ENCODE peak calls at places on chromosomes 3 and 15, in six cellular contexts. One of them, this sample, is unnamed.

GRCh38 chr3:180416111-180416541 is 185.8 kb upstream of the TTC14 start:
- DNase-seq in tibial artery: no peak
- DNase-seq in HCT116: no peak
- DNase-seq in right lobe of liver: no peak
- DNase-seq in HL-60: no peak
- DNase-seq in psoas muscle: no peak
- DNase-seq in this sample: no peak

GRCh38 chr3:25292604-25293003 is 135.5 kb upstream of the RARB start:
- DNase-seq in tibial artery: no peak
- DNase-seq in HCT116: no peak
- DNase-seq in right lobe of liver: no peak
- DNase-seq in HL-60: no peak
- DNase-seq in psoas muscle: no peak
- DNase-seq in this sample: no peak

GRCh38 chr3:190205739-190206138 is 85.0 kb upstream of the P3H2 start:
- DNase-seq in tibial artery: no peak
- DNase-seq in HCT116: no peak
- DNase-seq in right lobe of liver: no peak
- DNase-seq in HL-60: no peak
- DNase-seq in psoas muscle: no peak
- DNase-seq in this sample: no peak

GRCh38 chr15:89377042-89377841 is 42.6 kb upstream of the POLG start:
- DNase-seq in tibial artery: no peak
- DNase-seq in HCT116: no peak
- DNase-seq in right lobe of liver: no peak
- DNase-seq in HL-60: no peak
- DNase-seq in psoas muscle: no peak
- DNase-seq in this sample: no peak

GRCh38 chr3:16183601-16184270 is 9.3 kb downstream of the GALNT15 start:
- DNase-seq in tibial artery: peak; percentile 38
- DNase-seq in HCT116: no peak
- DNase-seq in right lobe of liver: no peak
- DNase-seq in HL-60: no peak
- DNase-seq in psoas muscle: no peak
- DNase-seq in this sample: no peak

GRCh38 chr15:70795311-70795665 is 31.9 kb upstream of the UACA start:
- DNase-seq in tibial artery: no peak
- DNase-seq in HCT116: peak; percentile 54
- DNase-seq in right lobe of liver: no peak
- DNase-seq in HL-60: no peak
- DNase-seq in psoas muscle: no peak
- DNase-seq in this sample: no peak

GRCh38 chr15:44537728-44538240 is 837 bp downstream of the EIF3J start:
- DNase-seq in tibial artery: no peak
- DNase-seq in HCT116: no peak
- DNase-seq in right lobe of liver: no peak
- DNase-seq in HL-60: peak; percentile 12
- DNase-seq in psoas muscle: no peak
- DNase-seq in this sample: no peak

GRCh38 chr3:106678657-106679390 is 698.4 kb upstream of the CCDC54 start:
- DNase-seq in tibial artery: no peak
- DNase-seq in HCT116: no peak
- DNase-seq in right lobe of liver: no peak
- DNase-seq in HL-60: no peak
- DNase-seq in psoas muscle: no peak
- DNase-seq in this sample: no peak

GRCh38 chr15:69395991-69396390 is 18.2 kb upstream of the KIF23 start:
- DNase-seq in tibial artery: no peak
- DNase-seq in HCT116: no peak
- DNase-seq in right lobe of liver: no peak
- DNase-seq in HL-60: no peak
- DNase-seq in psoas muscle: no peak
- DNase-seq in this sample: no peak

GRCh38 chr3:15148614-15149013 is 49.7 kb upstream of the RBSN start:
- DNase-seq in tibial artery: no peak
- DNase-seq in HCT116: peak; percentile 43
- DNase-seq in right lobe of liver: no peak
- DNase-seq in HL-60: no peak
- DNase-seq in psoas muscle: peak; percentile 9
- DNase-seq in this sample: no peak

GRCh38 chr3:96214941-96215340 is 599.5 kb upstream of the EPHA6 start:
- DNase-seq in tibial artery: no peak
- DNase-seq in HCT116: no peak
- DNase-seq in right lobe of liver: no peak
- DNase-seq in HL-60: no peak
- DNase-seq in psoas muscle: no peak
- DNase-seq in this sample: no peak

GRCh38 chr15:85389774-85390173 is 9.4 kb downstream of the AKAP13 start:
- DNase-seq in tibial artery: no peak
- DNase-seq in HCT116: no peak
- DNase-seq in right lobe of liver: no peak
- DNase-seq in HL-60: no peak
- DNase-seq in psoas muscle: no peak
- DNase-seq in this sample: no peak

GRCh38 chr3:190097617-190098016 is 23.1 kb downstream of the P3H2 start:
- DNase-seq in tibial artery: no peak
- DNase-seq in HCT116: no peak
- DNase-seq in right lobe of liver: no peak
- DNase-seq in HL-60: no peak
- DNase-seq in psoas muscle: no peak
- DNase-seq in this sample: no peak

GRCh38 chr3:24263069-24263668 is 231.5 kb downstream of the THRB start:
- DNase-seq in tibial artery: no peak
- DNase-seq in HCT116: no peak
- DNase-seq in right lobe of liver: no peak
- DNase-seq in HL-60: no peak
- DNase-seq in psoas muscle: no peak
- DNase-seq in this sample: no peak

GRCh38 chr15:50685191-50685975 is 1.2 kb downstream of the TRPM7 start:
- DNase-seq in tibial artery: no peak
- DNase-seq in HCT116: no peak
- DNase-seq in right lobe of liver: no peak
- DNase-seq in HL-60: no peak
- DNase-seq in psoas muscle: no peak
- DNase-seq in this sample: no peak

GRCh38 chr3:13189639-13190375 is 116.6 kb upstream of the IQSEC1 start:
- DNase-seq in tibial artery: peak; percentile 13
- DNase-seq in HCT116: no peak
- DNase-seq in right lobe of liver: no peak
- DNase-seq in HL-60: peak; percentile 59
- DNase-seq in psoas muscle: no peak
- DNase-seq in this sample: no peak

GRCh38 chr3:197559662-197560061 is 3.9 kb upstream of the BDH1 start:
- DNase-seq in tibial artery: no peak
- DNase-seq in HCT116: no peak
- DNase-seq in right lobe of liver: no peak
- DNase-seq in HL-60: no peak
- DNase-seq in psoas muscle: no peak
- DNase-seq in this sample: no peak

GRCh38 chr15:74210729-74211128 is 8.1 kb upstream of the STRA6 start:
- DNase-seq in tibial artery: no peak
- DNase-seq in HCT116: no peak
- DNase-seq in right lobe of liver: no peak
- DNase-seq in HL-60: no peak
- DNase-seq in psoas muscle: no peak
- DNase-seq in this sample: no peak

GRCh38 chr3:46998121-46998851 is 18.8 kb downstream of the NBEAL2 start:
- DNase-seq in tibial artery: peak; percentile 53
- DNase-seq in HCT116: peak; percentile 59
- DNase-seq in right lobe of liver: peak; percentile 73
- DNase-seq in HL-60: peak; percentile 60
- DNase-seq in psoas muscle: peak; percentile 77
- DNase-seq in this sample: peak; percentile 38

GRCh38 chr15:89378699-89379422 is 44.2 kb upstream of the POLG start:
- DNase-seq in tibial artery: no peak
- DNase-seq in HCT116: no peak
- DNase-seq in right lobe of liver: no peak
- DNase-seq in HL-60: no peak
- DNase-seq in psoas muscle: no peak
- DNase-seq in this sample: no peak

GRCh38 chr3:25396686-25397085 is 31.4 kb upstream of the RARB start:
- DNase-seq in tibial artery: no peak
- DNase-seq in HCT116: no peak
- DNase-seq in right lobe of liver: no peak
- DNase-seq in HL-60: no peak
- DNase-seq in psoas muscle: no peak
- DNase-seq in this sample: no peak

GRCh38 chr3:149808209-149808829 is 4.7 kb upstream of the RNF13 start:
- DNase-seq in tibial artery: peak; percentile 76
- DNase-seq in HCT116: peak; percentile 70
- DNase-seq in right lobe of liver: peak; percentile 62
- DNase-seq in HL-60: peak; percentile 69
- DNase-seq in psoas muscle: peak; percentile 57
- DNase-seq in this sample: peak; percentile 44

GRCh38 chr15:99413955-99414754 is 151.6 kb upstream of the MEF2A start:
- DNase-seq in tibial artery: no peak
- DNase-seq in HCT116: no peak
- DNase-seq in right lobe of liver: no peak
- DNase-seq in HL-60: no peak
- DNase-seq in psoas muscle: no peak
- DNase-seq in this sample: no peak

GRCh38 chr15:99412626-99413025 is 153.2 kb upstream of the MEF2A start:
- DNase-seq in tibial artery: no peak
- DNase-seq in HCT116: no peak
- DNase-seq in right lobe of liver: no peak
- DNase-seq in HL-60: no peak
- DNase-seq in psoas muscle: no peak
- DNase-seq in this sample: no peak

GRCh38 chr15:99412082-99412481 is 153.7 kb upstream of the MEF2A start:
- DNase-seq in tibial artery: no peak
- DNase-seq in HCT116: no peak
- DNase-seq in right lobe of liver: no peak
- DNase-seq in HL-60: no peak
- DNase-seq in psoas muscle: no peak
- DNase-seq in this sample: no peak

GRCh38 chr15:99414755-99415731 is 150.7 kb upstream of the MEF2A start:
- DNase-seq in tibial artery: no peak
- DNase-seq in HCT116: no peak
- DNase-seq in right lobe of liver: no peak
- DNase-seq in HL-60: no peak
- DNase-seq in psoas muscle: no peak
- DNase-seq in this sample: no peak

DNA sequence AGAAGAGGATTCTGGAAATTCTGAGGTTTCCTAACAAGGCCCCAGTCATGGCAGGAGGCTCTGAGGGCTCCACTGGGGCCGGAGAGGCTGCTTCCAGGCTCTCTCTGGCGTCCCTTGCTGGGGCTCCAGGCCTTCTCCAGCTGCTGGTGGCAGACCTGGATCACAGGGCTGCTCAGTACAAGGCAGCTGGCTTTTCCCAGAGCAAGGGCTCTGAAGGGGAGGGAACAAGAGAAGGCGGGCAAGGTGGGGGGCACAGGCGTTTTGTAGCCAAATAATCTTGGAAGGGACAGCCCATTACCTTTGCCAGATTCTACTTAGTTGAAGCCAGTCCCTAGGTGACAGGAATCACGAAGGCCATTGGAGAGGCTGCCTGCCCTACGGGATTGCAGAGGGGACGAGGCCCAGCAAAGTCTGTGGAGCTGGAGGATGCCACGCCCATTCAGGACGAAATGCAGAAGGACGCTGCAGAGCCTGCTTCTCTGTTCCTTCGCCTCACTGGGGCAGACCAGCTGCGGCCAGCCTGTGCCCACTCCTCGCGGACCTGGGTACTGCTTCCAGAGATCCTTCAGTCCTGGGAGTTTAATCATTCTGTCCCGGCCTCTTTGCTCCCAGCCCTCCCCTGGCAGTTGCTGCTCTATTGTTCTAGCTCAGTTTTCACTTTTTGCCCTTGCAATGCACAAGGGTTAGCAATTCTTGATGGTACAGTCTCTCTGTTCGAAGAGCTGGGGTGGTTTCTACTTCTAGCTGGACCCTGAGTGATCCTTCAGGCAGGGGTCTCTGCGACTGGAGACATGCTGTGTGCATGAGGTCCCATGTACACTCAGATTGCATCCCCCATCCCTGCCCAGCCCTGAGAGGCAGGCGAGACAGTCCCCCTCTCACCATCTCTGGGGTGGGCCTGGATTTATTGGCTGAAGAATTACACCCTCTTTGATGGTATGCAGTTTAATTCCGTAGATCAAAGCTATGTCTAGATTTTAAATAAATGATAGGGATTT is 149.3 kb upstream of the MEF2A start:
- DNase-seq in tibial artery: no peak
- DNase-seq in HCT116: no peak
- DNase-seq in right lobe of liver: no peak
- DNase-seq in HL-60: no peak
- DNase-seq in psoas muscle: no peak
- DNase-seq in this sample: no peak
- H3K4me3 ChIP-seq in tibial artery: no peak overlapping the region
- H3K4me3 ChIP-seq in HCT116: no peak overlapping the region
- H3K4me3 ChIP-seq in right lobe of liver: no peak overlapping the region
- H3K4me3 ChIP-seq in HL-60: no peak overlapping the region
- H3K4me3 ChIP-seq in psoas muscle: no peak overlapping the region
- H3K4me3 ChIP-seq in this sample: no peak overlapping the region

GRCh38 chr3:183822631-183823030 is 2.7 kb downstream of the MAP6D1 start:
- DNase-seq in tibial artery: no peak
- DNase-seq in HCT116: no peak
- DNase-seq in right lobe of liver: no peak
- DNase-seq in HL-60: no peak
- DNase-seq in psoas muscle: no peak
- DNase-seq in this sample: no peak
- H3K27ac ChIP-seq in tibial artery: no peak overlapping the region
- H3K27ac ChIP-seq in HCT116: no peak overlapping the region
- H3K27ac ChIP-seq in right lobe of liver: no peak overlapping the region
- H3K27ac ChIP-seq in HL-60: no peak overlapping the region
- H3K27ac ChIP-seq in psoas muscle: no peak overlapping the region
- H3K27ac ChIP-seq in this sample: no peak overlapping the region

DNA sequence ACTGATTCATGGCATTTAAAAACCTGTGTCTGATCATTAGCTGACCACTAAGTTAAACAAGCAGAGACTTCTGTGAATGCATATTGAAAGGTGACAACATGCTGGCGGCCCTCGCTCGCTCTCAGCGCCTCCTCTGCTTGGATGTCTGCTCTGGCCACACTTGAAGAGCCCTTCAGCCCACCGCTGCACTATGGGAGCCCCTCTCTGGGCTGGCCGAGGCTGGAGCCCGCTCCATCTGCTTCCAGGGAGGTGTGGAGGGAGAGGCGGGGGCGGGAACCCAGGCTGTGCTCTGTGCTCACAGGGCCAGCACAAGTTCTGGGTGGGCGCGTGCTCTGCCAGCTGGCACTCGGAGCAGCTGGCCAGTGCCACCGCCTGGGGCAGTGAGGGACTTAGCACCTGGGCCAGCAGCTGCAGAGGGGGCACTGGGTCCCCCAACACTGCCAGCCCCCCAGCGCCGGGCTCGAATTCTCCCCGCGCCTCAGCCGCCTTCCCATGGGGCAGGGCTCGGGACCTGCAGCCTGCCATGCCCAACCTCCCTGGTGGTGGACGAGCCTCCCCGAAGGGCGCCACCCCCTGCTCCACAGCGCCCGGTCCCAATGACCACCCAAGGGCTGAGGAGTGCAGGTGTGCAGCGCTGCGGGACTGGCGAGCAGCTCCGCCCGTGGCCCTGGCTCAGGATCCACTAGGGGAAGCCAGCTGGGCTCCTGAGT is 252.4 kb downstream of the ZIC4 start:
- DNase-seq in tibial artery: no peak
- DNase-seq in HCT116: no peak
- DNase-seq in right lobe of liver: no peak
- DNase-seq in HL-60: no peak
- DNase-seq in psoas muscle: no peak
- DNase-seq in this sample: no peak
- TF ChIP-seq CTCF in tibial artery: no peak
- TF ChIP-seq CTCF in HCT116: no peak
- TF ChIP-seq CTCF in right lobe of liver: no peak
- TF ChIP-seq CTCF in HL-60: no peak
- TF ChIP-seq CTCF in psoas muscle: no peak
- TF ChIP-seq CTCF in this sample: no peak

GRCh38 chr3:105649469-105649868 is 219.3 kb downstream of the CBLB start:
- DNase-seq in tibial artery: no peak
- DNase-seq in HCT116: no peak
- DNase-seq in right lobe of liver: no peak
- DNase-seq in HL-60: no peak
- DNase-seq in psoas muscle: no peak
- DNase-seq in this sample: no peak
- H3K4me3 ChIP-seq in tibial artery: no peak overlapping the region
- H3K4me3 ChIP-seq in HCT116: no peak overlapping the region
- H3K4me3 ChIP-seq in right lobe of liver: no peak overlapping the region
- H3K4me3 ChIP-seq in HL-60: no peak overlapping the region
- H3K4me3 ChIP-seq in psoas muscle: no peak overlapping the region
- H3K4me3 ChIP-seq in this sample: no peak overlapping the region

This sample was measured in tibial nerve.